ENCODE peak calls at places on chromosome 11, in five cellular contexts. One of them, this sample, is unnamed.

GRCh38 chr11:10588904-10589303 is 20.4 kb upstream of the LYVE1 start:
- DNase-seq in activated CD4-positive, alpha-beta memory T cell treated with anti-CD3 and anti-CD28 coated beads for 36 hours: no peak
- DNase-seq in CD4-positive, alpha-beta T cell: no peak
- DNase-seq in Calu3: no peak
- DNase-seq in colonic mucosa: no peak
- DNase-seq in this sample: no peak

GRCh38 chr11:67613960-67614715 is 7.4 kb downstream of the NDUFV1 start:
- DNase-seq in activated CD4-positive, alpha-beta memory T cell treated with anti-CD3 and anti-CD28 coated beads for 36 hours: peak; percentile 92
- DNase-seq in CD4-positive, alpha-beta T cell: peak; percentile 82
- DNase-seq in Calu3: peak; percentile 73
- DNase-seq in colonic mucosa: peak; percentile 66
- DNase-seq in this sample: peak; percentile 87

GRCh38 chr11:3642071-3642951 is 519 bp upstream of the ART5 start:
- DNase-seq in activated CD4-positive, alpha-beta memory T cell treated with anti-CD3 and anti-CD28 coated beads for 36 hours: peak; percentile 86
- DNase-seq in CD4-positive, alpha-beta T cell: peak; percentile 54
- DNase-seq in Calu3: peak; percentile 80
- DNase-seq in colonic mucosa: peak; percentile 74
- DNase-seq in this sample: peak; percentile 97

GRCh38 chr11:111631666-111632039 is 29.4 kb downstream of the SIK2 start:
- DNase-seq in activated CD4-positive, alpha-beta memory T cell treated with anti-CD3 and anti-CD28 coated beads for 36 hours: no peak
- DNase-seq in CD4-positive, alpha-beta T cell: no peak
- DNase-seq in Calu3: no peak
- DNase-seq in colonic mucosa: no peak
- DNase-seq in this sample: no peak

GRCh38 chr11:134639586-134640330 is 227.7 kb upstream of the B3GAT1 start:
- DNase-seq in activated CD4-positive, alpha-beta memory T cell treated with anti-CD3 and anti-CD28 coated beads for 36 hours: no peak
- DNase-seq in CD4-positive, alpha-beta T cell: no peak
- DNase-seq in Calu3: no peak
- DNase-seq in colonic mucosa: peak; percentile 68
- DNase-seq in this sample: no peak

GRCh38 chr11:69202511-69203221 is 46.9 kb downstream of the SMIM38 start:
- DNase-seq in activated CD4-positive, alpha-beta memory T cell treated with anti-CD3 and anti-CD28 coated beads for 36 hours: no peak
- DNase-seq in CD4-positive, alpha-beta T cell: no peak
- DNase-seq in Calu3: no peak
- DNase-seq in colonic mucosa: no peak
- DNase-seq in this sample: no peak

GRCh38 chr11:122745111-122745510 is 89.6 kb downstream of the UBASH3B start:
- DNase-seq in activated CD4-positive, alpha-beta memory T cell treated with anti-CD3 and anti-CD28 coated beads for 36 hours: no peak
- DNase-seq in CD4-positive, alpha-beta T cell: no peak
- DNase-seq in Calu3: no peak
- DNase-seq in colonic mucosa: no peak
- DNase-seq in this sample: no peak

GRCh38 chr11:101129203-101129943 is at the start of gene PGR:
- DNase-seq in activated CD4-positive, alpha-beta memory T cell treated with anti-CD3 and anti-CD28 coated beads for 36 hours: no peak
- DNase-seq in CD4-positive, alpha-beta T cell: no peak
- DNase-seq in Calu3: no peak
- DNase-seq in colonic mucosa: peak; percentile 51
- DNase-seq in this sample: peak; percentile 70

GRCh38 chr11:84899740-84900139 is 727.4 kb downstream of the DLG2 start:
- DNase-seq in activated CD4-positive, alpha-beta memory T cell treated with anti-CD3 and anti-CD28 coated beads for 36 hours: no peak
- DNase-seq in CD4-positive, alpha-beta T cell: no peak
- DNase-seq in Calu3: no peak
- DNase-seq in colonic mucosa: no peak
- DNase-seq in this sample: peak; percentile 66

GRCh38 chr11:117669062-117669461 is 128.0 kb downstream of the DSCAML1 start:
- DNase-seq in activated CD4-positive, alpha-beta memory T cell treated with anti-CD3 and anti-CD28 coated beads for 36 hours: no peak
- DNase-seq in CD4-positive, alpha-beta T cell: no peak
- DNase-seq in Calu3: no peak
- DNase-seq in colonic mucosa: no peak
- DNase-seq in this sample: no peak